ENCODE peak calls at places on chromosomes 3 and 15, in four cellular contexts. Q is WERI-Rb-1; U is stimulated activated CD4-positive, alpha-beta T cell treated with anti-CD3 and anti-CD28 coated beads, Interleukin-12 subunit alpha, Interleukin-12 subunit beta, amount 100 ng/mL, for 4 hours; Z is RCC 7860. O is an unnamed sample.

GRCh38 chr3:182450942-182451607 is 342.2 kb upstream of the ATP11B start:
- DNase-seq in Q (no peak), U (no peak), Z (no peak), O (no peak)

GRCh38 chr3:35908366-35909232 is 269.3 kb downstream of the ARPP21 start:
- DNase-seq in Q (peak), U (peak), Z (peak), O (peak)

GRCh38 chr3:172040976-172041963 is 1.9 kb downstream of the FNDC3B start:
- DNase-seq in Q (no peak), U (no peak), Z (peak), O (peak)

GRCh38 chr15:57213783-57214366 is 162.4 kb upstream of the CGNL1 start:
- DNase-seq in Q (no peak), U (no peak), Z (peak), O (peak)

GRCh38 chr3:46334911-46335478 is 18.9 kb upstream of the CCR2 start:
- DNase-seq in Q (no peak), U (no peak), Z (no peak), O (peak)

GRCh38 chr3:49007771-49008528 is 759 bp downstream of the WDR6 start:
- DNase-seq in Q (peak), U (peak), Z (peak), O (peak)

GRCh38 chr15:53323197-53323596 is 436.3 kb downstream of the WDR72 start:
- DNase-seq in Q (no peak), U (no peak), Z (no peak), O (peak)

GRCh38 chr15:98873441-98874218 is 134.0 kb downstream of the PGPEP1L start:
- DNase-seq in Q (no peak), U (no peak), Z (peak), O (no peak)

GRCh38 chr3:124846189-124846588 is 41.0 kb downstream of the ITGB5 start:
- DNase-seq in Q (no peak), U (no peak), Z (no peak), O (no peak)

GRCh38 chr3:128726691-128727031 is 678 bp downstream of the RAB7A start:
- DNase-seq in Q (no peak), U (peak), Z (peak), O (peak)

GRCh38 chr3:77038928-77039605 is 832 bp upstream of the ROBO2 start:
- DNase-seq in Q (peak), U (no peak), Z (no peak), O (no peak)

GRCh38 chr15:82921242-82921641 is 31.3 kb downstream of the HOMER2 start:
- DNase-seq in Q (no peak), U (no peak), Z (no peak), O (no peak)

GRCh38 chr3:36650271-36650671 is 114.1 kb downstream of the DCLK3 start:
- DNase-seq in Q (no peak), U (no peak), Z (peak), O (no peak)

GRCh38 chr3:138328341-138328740 is 1.3 kb downstream of the NME9 start:
- DNase-seq in Q (no peak), U (no peak), Z (no peak), O (peak)

GRCh38 chr3:149152420-149152819 is 23.0 kb downstream of the HPS3 start:
- DNase-seq in Q (no peak), U (no peak), Z (peak), O (no peak)

GRCh38 chr3:171566803-171567422 is 106.7 kb upstream of the TNIK start:
- DNase-seq in Q (no peak), U (no peak), Z (peak), O (peak)

GRCh38 chr3:13504161-13504831 is 24.2 kb downstream of the HDAC11 start:
- DNase-seq in Q (no peak), U (no peak), Z (no peak), O (no peak)

GRCh38 chr3:55756976-55757375 is 269.9 kb upstream of the WNT5A start:
- DNase-seq in Q (no peak), U (no peak), Z (no peak), O (no peak)

GRCh38 chr3:42600958-42601675 is 631 bp downstream of the NKTR start:
- DNase-seq in Q (no peak), U (no peak), Z (peak), O (peak)

GRCh38 chr3:56616479-56617006 is 59.6 kb downstream of the CCDC66 start:
- DNase-seq in Q (no peak), U (no peak), Z (no peak), O (no peak)

GRCh38 chr15:23912191-23912590 is 225.1 kb upstream of the NDN start:
- DNase-seq in Q (peak), U (no peak), Z (no peak), O (no peak)

GRCh38 chr3:6120786-6121185 is 740.1 kb upstream of the GRM7 start:
- DNase-seq in Q (no peak), U (no peak), Z (no peak), O (no peak)

GRCh38 chr3:4898454-4899313 is 80.6 kb upstream of the BHLHE40 start:
- DNase-seq in Q (no peak), U (no peak), Z (peak), O (no peak)

GRCh38 chr3:158791259-158791920 is 10.5 kb upstream of the MFSD1 start:
- DNase-seq in Q (peak), U (no peak), Z (peak), O (peak)

GRCh38 chr3:30648670-30649357 is 42.4 kb downstream of the TGFBR2 start:
- DNase-seq in Q (no peak), U (no peak), Z (no peak), O (no peak)

GRCh38 chr3:74041068-74041675 is 416.4 kb upstream of the PDZRN3 start:
- DNase-seq in Q (no peak), U (no peak), Z (no peak), O (no peak)

GRCh38 chr3:4997946-4998345 is 18.7 kb downstream of the BHLHE40 start:
- DNase-seq in Q (no peak), U (no peak), Z (no peak), O (no peak)

GRCh38 chr15:28107111-28107893 is 8.2 kb upstream of the OCA2 start:
- DNase-seq in Q (no peak), U (peak), Z (no peak), O (no peak)

GRCh38 chr3:74648102-74648501 is 33.6 kb upstream of the CNTN3 start:
- DNase-seq in Q (no peak), U (no peak), Z (no peak), O (no peak)

GRCh38 chr15:31254431-31255175 is 72.0 kb upstream of the KLF13 start:
- DNase-seq in Q (no peak), U (no peak), Z (no peak), O (no peak)

GRCh38 chr3:84108442-84108971 is 850.3 kb upstream of the CADM2 start:
- DNase-seq in Q (no peak), U (no peak), Z (peak), O (peak)

GRCh38 chr3:58535531-58536500 is 1.2 kb downstream of the ACOX2 start:
- DNase-seq in Q (no peak), U (no peak), Z (no peak), O (no peak)

GRCh38 chr3:123634149-123635051 is 49.5 kb upstream of the HACD2 start:
- DNase-seq in Q (no peak), U (no peak), Z (no peak), O (no peak)

GRCh38 chr15:52040167-52040900 is 21.3 kb downstream of the MAPK6 start:
- DNase-seq in Q (no peak), U (no peak), Z (no peak), O (no peak)

GRCh38 chr15:73931441-73931840 is 5.2 kb downstream of the LOXL1 start:
- DNase-seq in Q (no peak), U (no peak), Z (no peak), O (no peak)

GRCh38 chr3:15040844-15041243 is 24.3 kb downstream of the MRPS25 start:
- DNase-seq in Q (no peak), U (no peak), Z (no peak), O (no peak)

GRCh38 chr3:48656061-48656840 is 6.4 kb downstream of the CELSR3 start:
- DNase-seq in Q (no peak), U (peak), Z (peak), O (no peak)

GRCh38 chr15:42511010-42511396 is 15.6 kb downstream of the SNAP23 start:
- DNase-seq in Q (no peak), U (no peak), Z (no peak), O (no peak)

O was measured in RKO.